ENCODE peak calls at places on chromosomes 4 and X, in seven cellular contexts. L is stomach, Z is suprapubic skin, U is tibial nerve, D is A549, W is SK-N-SH, P is H1. F is an unnamed sample.

GRCh38 chr4:10096201-10096975 is 20.2 kb downstream of the WDR1 start:
- DNase-seq in P (no peak), U (peak), Z (no peak), L (peak), W (no peak), D (peak), F (peak)

GRCh38 chr4:140937866-140938265 is 181.7 kb upstream of the TBC1D9 start:
- DNase-seq in L (no peak), U (no peak), D (peak), P (no peak), Z (no peak), W (peak), F (no peak)

GRCh38 chr4:118981171-118981838 is 92.7 kb downstream of the SYNPO2 start:
- DNase-seq in L (no peak), U (no peak), D (no peak), Z (no peak), P (no peak), W (no peak), F (no peak)

GRCh38 chr4:76441881-76442280 is 6.9 kb downstream of the SHROOM3 start:
- DNase-seq in P (no peak), L (no peak), D (no peak), U (no peak), Z (no peak), W (no peak), F (no peak)

GRCh38 chr4:878796-879729 is 53.1 kb downstream of the GAK start:
- DNase-seq in D (no peak), Z (no peak), W (no peak), U (no peak), L (no peak), P (no peak), F (no peak)

GRCh38 chr4:4328840-4329239 is 38.8 kb downstream of the ZBTB49 start:
- DNase-seq in D (no peak), Z (no peak), U (no peak), L (no peak), W (no peak), P (no peak), F (no peak)

GRCh38 chr4:15495621-15496020 is 25.9 kb downstream of the CC2D2A start:
- DNase-seq in Z (no peak), U (no peak), L (no peak), D (no peak), P (no peak), W (no peak), F (no peak)

GRCh38 chr4:22345678-22346077 is 170.2 kb downstream of the ADGRA3 start:
- DNase-seq in Z (no peak), W (no peak), P (no peak), U (no peak), D (no peak), L (no peak), F (no peak)

GRCh38 chr4:126839066-126839465 is 793.7 kb upstream of the INTU start:
- DNase-seq in D (no peak), U (no peak), W (no peak), Z (no peak), L (no peak), P (no peak), F (no peak)

GRCh38 chr4:176540814-176541213 is 221.0 kb downstream of the SPCS3 start:
- DNase-seq in L (no peak), W (no peak), U (no peak), D (no peak), P (no peak), Z (no peak), F (no peak)

GRCh38 chr4:8478801-8479744 is 38.5 kb downstream of the TRMT44 start:
- DNase-seq in P (no peak), W (no peak), D (no peak), Z (no peak), U (no peak), L (no peak), F (no peak)

GRCh38 chr4:2417765-2418651 is at the start of gene ZFYVE28:
- DNase-seq in U (no peak), D (peak), W (no peak), P (peak), L (no peak), Z (no peak), F (peak)

GRCh38 chrX:136147320-136147901 is at the start of gene FHL1:
- DNase-seq in L (peak), Z (peak), U (peak), P (peak), D (no peak), W (peak), F (peak)

GRCh38 chr4:100517864-100518341 is at the start of gene EMCN:
- DNase-seq in Z (no peak), D (no peak), P (no peak), W (no peak), U (no peak), L (no peak), F (no peak)

GRCh38 chrX:153774576-153775292 is 6.1 kb upstream of the SRPK3 start:
- DNase-seq in P (no peak), L (no peak), U (no peak), W (peak), Z (no peak), D (no peak), F (no peak)

GRCh38 chr4:180949825-180950224 is 1293.4 kb upstream of the TENM3 start:
- DNase-seq in P (no peak), U (no peak), L (peak), W (no peak), Z (no peak), D (no peak), F (no peak)

GRCh38 chrX:7045238-7045955 is 102.1 kb upstream of the STS start:
- DNase-seq in D (no peak), Z (no peak), P (no peak), W (no peak), U (no peak), L (no peak), F (no peak)

GRCh38 chr4:78150465-78150864 is 93.3 kb downstream of the FRAS1 start:
- DNase-seq in P (no peak), W (no peak), Z (no peak), D (no peak), L (no peak), U (no peak), F (no peak)

GRCh38 chr4:46931981-46932380 is 22.9 kb upstream of the COX7B2 start:
- DNase-seq in Z (no peak), P (no peak), L (no peak), D (peak), U (no peak), W (no peak), F (no peak)

GRCh38 chrX:85115252-85115651 is 111.6 kb downstream of the APOOL start:
- DNase-seq in Z (no peak), D (no peak), U (no peak), L (no peak), P (no peak), W (no peak), F (no peak)

GRCh38 chrX:149881081-149881711 is at the start of gene MAGEA8:
- DNase-seq in D (no peak), U (no peak), L (no peak), Z (no peak), W (peak), P (peak), F (no peak)

GRCh38 chr4:188941524-188942109 is 802.4 kb downstream of the TRIML1 start:
- DNase-seq in W (no peak), Z (no peak), L (no peak), P (no peak), D (peak), U (no peak), F (no peak)

GRCh38 chr4:82287720-82288119 is 86.1 kb downstream of the HNRNPD start:
- DNase-seq in L (no peak), P (no peak), U (no peak), D (no peak), W (no peak), Z (no peak), F (no peak)

GRCh38 chrX:38382663-38383062 is 30.3 kb downstream of the OTC start:
- DNase-seq in P (no peak), Z (no peak), D (no peak), U (no peak), W (no peak), L (no peak), F (no peak)

GRCh38 chrX:149628280-149628679 is 3.3 kb downstream of the TMEM185A start:
- DNase-seq in D (no peak), Z (no peak), P (no peak), L (no peak), W (no peak), U (no peak), F (no peak)

GRCh38 chr4:95124906-95125504 is 367.2 kb downstream of the BMPR1B start:
- DNase-seq in D (peak), P (no peak), U (no peak), L (no peak), Z (no peak), W (peak), F (no peak)

GRCh38 chr4:84879651-84880200 is 86.8 kb downstream of the WDFY3 start:
- DNase-seq in D (no peak), L (no peak), U (no peak), P (no peak), Z (no peak), W (no peak), F (no peak)

GRCh38 chr4:7002336-7002735 is 40.8 kb upstream of the TADA2B start:
- DNase-seq in Z (no peak), D (no peak), U (no peak), P (no peak), L (no peak), W (no peak), F (no peak)

GRCh38 chr4:19947349-19947748 is 304.4 kb upstream of the SLIT2 start:
- DNase-seq in Z (no peak), W (no peak), U (no peak), P (no peak), D (no peak), L (no peak), F (no peak)

GRCh38 chrX:33686105-33686504 is 446.0 kb downstream of the FAM47A start:
- DNase-seq in D (no peak), Z (no peak), U (no peak), P (no peak), W (no peak), L (no peak), F (no peak)

GRCh38 chr4:76690091-76690905 is 207.6 kb downstream of the SOWAHB start:
- DNase-seq in Z (no peak), D (peak), P (no peak), W (peak), L (peak), U (no peak), F (no peak)

GRCh38 chr4:34412233-34412632 is 1832.1 kb downstream of the ARAP2 start:
- DNase-seq in D (no peak), P (no peak), Z (no peak), U (no peak), W (no peak), L (no peak), F (no peak)

GRCh38 chr4:34422472-34422871 is 1821.8 kb downstream of the ARAP2 start:
- DNase-seq in L (no peak), Z (no peak), U (no peak), D (peak), W (no peak), P (no peak), F (no peak)

DNA sequence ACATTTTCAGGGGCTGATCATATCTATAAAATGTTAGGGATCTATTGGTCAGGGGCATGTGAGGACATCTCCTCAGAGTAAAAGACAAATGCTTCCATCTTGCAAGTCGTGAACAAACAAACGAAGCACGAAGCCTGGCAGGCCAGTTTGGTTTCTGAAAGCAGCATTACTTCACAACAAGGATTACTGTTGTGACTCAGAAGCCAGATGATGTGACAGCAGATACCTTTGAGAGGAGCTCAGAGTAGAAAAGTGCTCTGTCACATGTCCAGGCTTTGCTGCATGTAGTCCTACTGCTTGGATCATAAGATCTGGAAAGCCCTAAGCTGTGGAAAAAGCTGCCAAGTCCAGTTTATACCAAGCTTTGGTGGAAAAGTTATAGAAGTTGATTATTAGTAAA is 1827.2 kb downstream of the ARAP2 start:
- DNase-seq in W (no peak), Z (no peak), U (no peak), P (no peak), L (no peak), D (peak), F (no peak)
- TF ChIP-seq EP300 in W (no peak), Z (no peak), U (no peak), P (no peak), L (no peak), D (no peak), F (no peak)

GRCh38 chr4:182448281-182449151 is 205.3 kb downstream of the TENM3 start:
- DNase-seq in W (peak), U (peak), P (peak), L (peak), Z (peak), D (peak), F (peak)

GRCh38 chr4:182447938-182448280 is 204.7 kb downstream of the TENM3 start:
- DNase-seq in U (no peak), W (no peak), Z (no peak), L (no peak), P (no peak), D (no peak), F (no peak)

GRCh38 chr4:182453830-182454229 is 210.6 kb downstream of the TENM3 start:
- DNase-seq in W (no peak), U (no peak), L (no peak), P (no peak), D (no peak), Z (no peak), F (no peak)

GRCh38 chr4:182449960-182450359 is 206.8 kb downstream of the TENM3 start:
- DNase-seq in D (no peak), P (no peak), Z (no peak), U (no peak), L (no peak), W (no peak), F (no peak)

GRCh38 chr4:182449186-182449880 is 206.1 kb downstream of the TENM3 start:
- DNase-seq in Z (no peak), L (no peak), P (peak), D (peak), U (no peak), W (no peak), F (no peak)
- H3K27ac ChIP-seq in Z (no peak), L (peak), P (peak), D (peak), U (peak), W (peak), F (peak)

DNA sequence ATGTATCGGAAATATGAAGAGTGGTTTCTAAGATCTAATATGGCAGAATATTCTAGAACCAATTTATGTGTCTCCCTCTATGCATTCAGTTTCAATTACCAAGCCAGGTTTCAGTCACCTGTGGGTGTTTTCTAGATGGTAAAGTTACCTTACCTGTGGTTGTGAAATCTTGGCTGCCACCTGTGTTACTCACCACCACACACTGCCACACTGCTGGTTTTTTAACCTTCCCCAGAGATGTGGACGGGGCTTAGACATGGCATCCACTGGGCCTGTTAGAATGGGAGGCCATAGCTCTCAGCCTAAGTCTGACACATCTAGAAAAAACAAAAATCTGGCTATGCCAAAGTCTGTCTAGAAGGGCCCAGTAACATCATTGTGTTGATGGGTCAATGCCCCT is 896.5 kb upstream of the PABPC4L start:
- DNase-seq in P (no peak), L (no peak), D (no peak), U (no peak), Z (no peak), W (no peak), F (no peak)
- TF ChIP-seq EP300 in P (no peak), L (no peak), D (no peak), U (no peak), Z (no peak), W (no peak), F (no peak)

GRCh38 chr4:25861422-25861926 is 1.3 kb downstream of the SEL1L3 start:
- DNase-seq in W (no peak), L (no peak), D (peak), P (no peak), U (no peak), Z (no peak), F (no peak)

GRCh38 chr4:25861951-25862410 is 807 bp downstream of the SEL1L3 start:
- DNase-seq in L (no peak), P (peak), Z (no peak), D (peak), W (no peak), U (no peak), F (peak)

GRCh38 chr4:25863906-25864418 is 1.2 kb upstream of the SEL1L3 start:
- DNase-seq in W (no peak), D (no peak), P (peak), U (no peak), L (no peak), Z (no peak), F (no peak)

GRCh38 chr4:25863347-25863784 is 578 bp upstream of the SEL1L3 start:
- DNase-seq in D (peak), U (no peak), L (peak), W (peak), Z (no peak), P (peak), F (no peak)

DNA sequence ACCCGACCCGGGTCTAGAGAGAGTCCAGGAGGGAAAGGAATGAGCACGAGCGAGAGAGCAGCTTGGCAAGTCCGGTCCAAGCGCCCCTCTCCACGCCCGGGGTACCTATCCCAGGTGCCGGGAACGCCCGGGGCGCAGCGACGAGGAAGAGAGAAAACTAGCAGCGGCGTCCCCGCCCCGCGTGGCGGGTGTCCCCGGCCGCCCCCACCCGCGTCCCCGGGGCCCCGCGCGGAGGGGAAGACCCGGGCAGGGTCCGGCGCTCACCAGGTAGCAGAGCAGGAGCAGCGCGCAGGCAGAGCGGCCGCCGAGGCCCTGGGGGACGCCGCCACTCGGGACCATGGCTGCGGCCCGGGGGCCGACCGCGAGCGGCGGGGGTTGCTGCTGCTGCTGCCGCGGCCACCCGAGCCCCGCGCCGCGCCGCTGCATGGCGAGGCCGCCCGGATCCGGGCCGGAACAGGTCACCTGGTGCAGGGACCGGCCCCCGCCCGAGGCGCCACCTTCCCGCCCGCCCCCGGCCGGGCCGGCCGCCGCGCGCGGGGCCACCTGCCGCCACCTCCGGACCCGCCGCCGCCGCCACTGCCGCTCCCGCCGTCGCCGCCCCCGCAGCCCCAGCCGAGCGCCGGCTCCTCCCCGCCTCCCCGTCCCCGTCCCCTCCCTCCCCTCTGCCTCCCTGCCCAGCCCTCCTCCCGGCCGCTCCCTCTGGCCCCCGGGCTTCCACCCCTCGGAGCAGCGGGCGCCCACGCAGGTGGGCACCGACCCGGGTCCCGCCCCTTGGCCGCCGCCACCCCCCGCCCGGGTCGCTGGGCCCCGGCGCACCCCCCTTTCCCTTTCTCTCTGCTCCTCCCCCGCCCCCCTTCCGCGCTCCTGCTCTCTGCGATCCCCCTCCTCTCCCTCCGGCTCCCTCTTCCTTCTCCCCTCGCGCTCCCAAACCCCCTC is at the start of gene SEL1L3:
- DNase-seq in W (peak), L (peak), D (peak), P (peak), Z (no peak), U (no peak), F (peak)
- H3K27ac ChIP-seq in W (no peak), L (peak), D (peak), P (peak), Z (no peak), U (peak), F (no peak)

DNA sequence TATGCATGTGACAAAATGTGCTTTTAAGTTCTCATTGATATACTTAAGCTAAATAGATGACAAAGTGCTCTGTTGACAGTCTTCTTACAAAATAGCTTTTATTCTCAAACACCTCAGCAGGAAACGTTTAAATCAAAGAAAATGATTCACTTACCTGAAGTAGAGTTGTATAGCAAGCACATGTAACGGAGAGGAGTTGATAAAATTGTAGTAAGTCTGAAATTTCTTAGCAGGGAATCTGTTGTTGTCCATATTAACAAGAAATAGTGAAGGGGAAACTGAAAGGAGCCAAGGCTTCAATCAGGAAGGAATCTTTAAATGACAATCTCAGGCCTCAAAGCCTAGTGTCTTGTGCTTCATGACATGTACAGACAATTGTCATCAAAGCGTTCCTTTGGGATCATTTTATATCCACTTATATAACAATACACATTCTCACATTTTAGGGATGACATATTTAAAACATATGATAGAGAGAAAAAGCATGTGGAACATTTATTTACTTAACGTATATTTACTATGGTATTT is 2010.2 kb upstream of the IGFBP7 start:
- DNase-seq in P (no peak), U (no peak), L (no peak), W (no peak), D (no peak), Z (no peak), F (no peak)
- TF ChIP-seq EP300 in P (no peak), U (no peak), L (no peak), W (no peak), D (no peak), Z (no peak), F (no peak)

DNA sequence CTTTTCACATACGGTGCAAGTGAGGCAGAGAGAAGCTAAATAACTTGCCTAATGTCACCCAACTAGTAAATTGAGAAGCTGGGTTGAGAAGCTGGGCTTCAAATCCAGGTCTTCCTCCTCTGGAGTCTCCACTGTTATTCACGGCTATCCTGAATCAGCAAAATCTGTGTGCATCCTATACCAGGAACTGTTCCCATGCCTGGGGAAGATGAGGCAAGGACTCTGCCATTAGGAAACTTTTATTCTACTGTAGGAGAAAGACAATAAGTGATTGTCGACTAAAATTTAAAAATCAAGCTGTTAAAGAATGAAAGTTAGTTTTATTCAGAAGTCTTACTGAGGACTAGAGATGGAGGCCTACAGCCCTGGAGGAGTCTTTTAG is 869 bp upstream of the TEC start:
- DNase-seq in W (no peak), U (no peak), Z (no peak), L (no peak), P (no peak), D (peak), F (no peak)
- H3K27ac ChIP-seq in W (peak), U (peak), Z (peak), L (peak), P (no peak), D (peak), F (peak)

GRCh38 chr4:59841698-59842097 is 1358.4 kb upstream of the ADGRL3 start:
- DNase-seq in U (no peak), W (no peak), D (no peak), Z (no peak), P (no peak), L (no peak), F (no peak)
- TF ChIP-seq EP300 in U (no peak), W (no peak), D (no peak), Z (no peak), P (no peak), L (no peak), F (no peak)

F was measured in ovary.